ENCODE peak calls at places on chromosome 13, in six cellular contexts. L is Peyer's patch, B is IMR-90, S is tibial nerve, K is adrenal gland, E is heart left ventricle. X is an unnamed sample. For H3K4me1, the result is how much of the 10 kb centered on the place peaks cover.

GRCh38 chr13:23450340-23451046 is 17.0 kb upstream of the SACS start:
- DNase-seq in E (no peak), B (no peak), K (no peak), L (no peak), S (no peak), X (no peak)

GRCh38 chr13:47036291-47037008 is 139.6 kb upstream of the HTR2A start:
- DNase-seq in E (no peak), L (no peak), B (no peak), K (no peak), S (no peak), X (no peak)

GRCh38 chr13:20815469-20815868 is 41.7 kb upstream of the EEF1AKMT1 start:
- DNase-seq in S (no peak), L (no peak), B (peak), K (no peak), E (no peak), X (no peak)

GRCh38 chr13:62418872-62419271 is 1003.2 kb upstream of the PCDH20 start:
- DNase-seq in L (no peak), S (no peak), E (no peak), K (no peak), B (peak), X (no peak)

GRCh38 chr13:49652691-49653305 is 24.5 kb downstream of the ARL11 start:
- DNase-seq in E (no peak), S (peak), B (peak), K (peak), L (no peak), X (no peak)

GRCh38 chr13:34349091-34349722 is 531.3 kb downstream of the RFC3 start:
- DNase-seq in B (peak), L (no peak), S (peak), E (peak), K (peak), X (no peak)

GRCh38 chr13:51894239-51894638 is 32.5 kb downstream of the CCDC70 start:
- DNase-seq in L (no peak), K (no peak), B (no peak), E (no peak), S (no peak), X (no peak)

GRCh38 chr13:102707465-102707864 is 12.6 kb upstream of the METTL21C start:
- DNase-seq in K (peak), B (peak), S (no peak), E (no peak), L (no peak), X (no peak)

GRCh38 chr13:45879666-45880065 is 28.1 kb upstream of the SIAH3 start:
- DNase-seq in S (no peak), L (no peak), B (no peak), E (peak), K (peak), X (peak)

GRCh38 chr13:113860579-113861432 is 3.1 kb downstream of the GAS6 start:
- DNase-seq in K (no peak), L (peak), E (no peak), S (no peak), B (no peak), X (no peak)
- H3K4me3 ChIP-seq in K (no peak), L (peak), E (no peak), S (peak), B (peak), X (peak)

GRCh38 chr13:44404261-44405139 is 30.9 kb downstream of the SERP2 start:
- DNase-seq in E (no peak), B (no peak), K (no peak), L (no peak), S (no peak), X (no peak)
- H3K4me1 ChIP-seq in E (under half), B (under half), K (under half), L (under half), S (under half), X (under half)

GRCh38 chr13:73981595-73981994 is 152.6 kb downstream of the KLF12 start:
- DNase-seq in K (no peak), L (no peak), B (peak), E (no peak), S (no peak), X (no peak)
- TF ChIP-seq POLR2A in K (no peak), L (no peak), B (no peak), E (no peak), S (no peak), X (no peak)

DNA sequence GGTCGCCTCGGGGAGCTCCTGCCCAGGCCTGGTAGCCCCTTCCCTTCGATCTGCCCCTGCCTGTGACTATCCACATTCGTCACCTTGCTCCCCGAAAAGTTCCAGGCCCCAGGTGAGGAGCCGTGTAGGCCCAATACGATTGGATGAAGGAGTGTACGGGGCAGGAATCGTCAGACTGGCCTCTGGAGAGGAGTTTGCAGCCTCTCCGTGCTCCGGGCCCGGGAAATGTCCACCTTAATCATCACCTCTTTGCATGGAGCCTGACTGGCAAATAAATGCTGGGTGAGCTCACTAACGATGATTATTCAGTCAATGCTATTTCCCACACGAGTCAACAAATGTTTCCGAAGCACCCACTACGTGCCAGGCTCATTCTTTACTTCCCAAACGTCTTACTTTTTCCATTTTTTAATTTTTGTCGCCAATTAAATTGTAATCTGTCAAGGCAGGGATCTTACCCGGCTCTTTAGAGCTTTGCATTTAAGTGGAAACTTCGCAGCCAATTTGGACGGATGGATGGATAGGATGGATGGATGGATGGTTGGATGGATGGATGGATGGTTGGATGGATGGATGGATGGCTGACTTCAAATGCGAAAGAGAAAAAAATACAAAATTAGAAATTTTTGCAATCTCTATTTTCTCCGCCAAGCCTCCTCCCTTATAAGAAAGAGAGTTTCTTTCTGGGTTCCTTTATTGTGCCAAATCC is 45.8 kb downstream of the TGDS start:
- DNase-seq in B (peak), K (peak), E (no peak), L (no peak), S (peak), X (peak)
- H3K4me3 ChIP-seq in B (peak), K (peak), E (peak), L (peak), S (peak), X (peak)

DNA sequence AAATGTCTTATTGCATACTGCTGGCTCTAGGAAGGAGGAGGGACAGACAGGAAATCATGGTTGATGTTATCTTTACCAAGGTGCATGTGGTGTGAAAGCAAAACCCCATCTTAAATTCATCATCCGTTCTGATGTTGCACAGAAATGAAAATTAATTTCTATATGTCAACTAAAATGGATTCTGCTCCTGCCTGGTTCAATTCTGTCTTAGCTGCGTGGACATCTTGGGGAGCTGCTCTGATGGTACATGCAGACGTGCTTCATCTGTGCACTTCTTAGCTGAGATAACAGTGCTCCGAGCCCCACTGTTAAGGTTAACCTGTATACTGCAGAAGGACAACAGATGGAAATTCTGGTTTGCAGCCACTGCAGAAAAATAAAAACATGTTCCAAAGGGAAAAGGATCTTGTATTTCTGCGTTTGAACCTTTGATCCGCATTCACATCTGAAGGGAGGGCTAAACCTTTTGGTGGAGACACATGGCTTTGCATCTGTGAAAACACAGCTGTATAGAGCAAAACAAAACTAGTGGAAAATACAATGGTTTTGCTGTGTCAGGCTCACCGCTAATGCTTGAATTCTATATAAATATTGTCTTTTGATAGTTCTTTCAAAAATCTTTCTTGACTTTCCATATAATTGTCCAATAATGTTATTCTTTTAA is 155.7 kb downstream of the TM9SF2 start:
- DNase-seq in L (no peak), S (no peak), E (no peak), K (no peak), B (no peak), X (no peak)
- H3K4me1 ChIP-seq in L (under half), S (under half), E (under half), K (under half), B (under half), X (under half)

GRCh38 chr13:91360246-91360751 is 12.8 kb downstream of the MIR17HG start:
- DNase-seq in E (no peak), L (no peak), S (no peak), K (no peak), B (no peak), X (no peak)
- TF ChIP-seq POLR2A in E (no peak), L (no peak), S (no peak), K (no peak), B (no peak), X (no peak)

DNA sequence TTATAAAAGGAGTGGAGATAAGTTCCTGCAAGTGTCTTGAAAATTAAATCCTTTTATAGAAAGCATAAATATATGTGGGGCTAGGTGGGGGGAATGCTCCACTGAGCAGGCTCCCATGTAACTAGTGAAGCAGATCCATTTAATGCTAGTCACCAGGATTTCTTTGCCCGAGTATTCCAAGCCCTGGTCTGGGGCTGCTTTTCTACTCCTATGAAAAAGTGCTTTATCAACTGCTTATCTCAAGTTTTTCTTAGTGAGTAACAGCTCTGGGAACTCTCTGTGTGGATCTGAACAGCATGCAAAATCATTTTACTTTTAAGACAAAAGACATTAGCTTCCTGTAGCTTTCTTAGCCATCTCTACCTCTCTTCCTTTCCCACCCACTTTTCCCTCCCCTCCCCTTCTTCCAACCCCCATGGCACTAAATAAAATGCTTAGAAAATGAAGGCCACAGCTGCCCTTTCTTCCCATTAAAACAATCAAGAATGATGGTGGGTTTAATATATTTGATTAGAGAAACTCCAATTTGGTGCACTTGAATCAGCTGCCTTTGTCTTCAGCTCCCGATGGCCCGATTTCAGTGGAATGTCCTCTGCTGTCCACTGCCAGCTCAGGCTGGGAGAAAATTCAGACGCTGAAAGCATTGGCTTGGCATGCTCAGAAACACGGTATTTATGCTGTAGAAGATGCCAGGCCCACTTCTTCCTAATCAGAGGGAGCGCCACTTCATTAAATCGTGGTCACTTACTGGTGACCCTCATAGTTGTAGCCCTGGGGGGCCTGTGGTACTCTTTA is 475.1 kb downstream of the FOXO1 start:
- DNase-seq in E (no peak), B (no peak), S (no peak), L (no peak), K (no peak), X (no peak)
- H3K4me3 ChIP-seq in E (no peak), B (no peak), S (no peak), L (no peak), K (no peak), X (no peak)

GRCh38 chr13:29785978-29786377 is 64.4 kb downstream of the UBL3 start:
- DNase-seq in E (no peak), S (no peak), K (no peak), B (no peak), L (no peak), X (no peak)
- H3K4me1 ChIP-seq in E (under half), S (under half), K (under half), B (under half), L (under half), X (under half)